ENCODE peak calls at places on chromosomes 4 and X, in six cellular contexts. One of them, this sample, is unnamed.

GRCh38 chr4:39636786-39637185 is 1.9 kb downstream of the SMIM14 start:
- DNase-seq in left ventricle myocardium inferior: no peak
- DNase-seq in dorsolateral prefrontal cortex: no peak
- DNase-seq in AG04450: no peak
- DNase-seq in fibroblast of the aortic adventitia: peak
- DNase-seq in cardiac fibroblast: peak
- DNase-seq in this sample: no peak

GRCh38 chr4:6054162-6054922 is 36.1 kb upstream of the C4orf50 start:
- DNase-seq in fibroblast of the aortic adventitia: no peak
- DNase-seq in left ventricle myocardium inferior: no peak
- DNase-seq in cardiac fibroblast: no peak
- DNase-seq in dorsolateral prefrontal cortex: peak
- DNase-seq in AG04450: no peak
- DNase-seq in this sample: no peak

GRCh38 chrX:5458300-5458699 is 770.4 kb downstream of the NLGN4X start:
- DNase-seq in AG04450: no peak
- DNase-seq in left ventricle myocardium inferior: no peak
- DNase-seq in cardiac fibroblast: no peak
- DNase-seq in fibroblast of the aortic adventitia: no peak
- DNase-seq in dorsolateral prefrontal cortex: no peak
- DNase-seq in this sample: no peak

GRCh38 chr4:41359836-41360213 is 103.1 kb downstream of the UCHL1 start:
- DNase-seq in left ventricle myocardium inferior: no peak
- DNase-seq in cardiac fibroblast: no peak
- DNase-seq in dorsolateral prefrontal cortex: no peak
- DNase-seq in AG04450: no peak
- DNase-seq in fibroblast of the aortic adventitia: no peak
- DNase-seq in this sample: no peak

GRCh38 chrX:38985375-38985774 is 184.1 kb downstream of the MID1IP1 start:
- DNase-seq in cardiac fibroblast: peak
- DNase-seq in fibroblast of the aortic adventitia: peak
- DNase-seq in left ventricle myocardium inferior: no peak
- DNase-seq in dorsolateral prefrontal cortex: no peak
- DNase-seq in AG04450: no peak
- DNase-seq in this sample: no peak

GRCh38 chrX:1462596-1463251 is 10.0 kb upstream of the ASMTL start:
- DNase-seq in fibroblast of the aortic adventitia: peak
- DNase-seq in cardiac fibroblast: peak
- DNase-seq in AG04450: no peak
- DNase-seq in dorsolateral prefrontal cortex: no peak
- DNase-seq in left ventricle myocardium inferior: no peak
- DNase-seq in this sample: no peak

GRCh38 chr4:69089388-69089787 is 6.9 kb upstream of the UGT2B7 start:
- DNase-seq in fibroblast of the aortic adventitia: no peak
- DNase-seq in left ventricle myocardium inferior: no peak
- DNase-seq in dorsolateral prefrontal cortex: no peak
- DNase-seq in AG04450: no peak
- DNase-seq in cardiac fibroblast: no peak
- DNase-seq in this sample: no peak

GRCh38 chrX:39491548-39492297 is 606.0 kb downstream of the BCOR start:
- DNase-seq in fibroblast of the aortic adventitia: no peak
- DNase-seq in dorsolateral prefrontal cortex: no peak
- DNase-seq in cardiac fibroblast: no peak
- DNase-seq in left ventricle myocardium inferior: no peak
- DNase-seq in AG04450: no peak
- DNase-seq in this sample: no peak

GRCh38 chrX:56813318-56813837 is 84.3 kb downstream of the NBDY start:
- DNase-seq in AG04450: no peak
- DNase-seq in cardiac fibroblast: peak
- DNase-seq in fibroblast of the aortic adventitia: peak
- DNase-seq in left ventricle myocardium inferior: no peak
- DNase-seq in dorsolateral prefrontal cortex: no peak
- DNase-seq in this sample: peak

GRCh38 chrX:140274761-140275525 is 229.9 kb downstream of the SOX3 start:
- DNase-seq in left ventricle myocardium inferior: no peak
- DNase-seq in dorsolateral prefrontal cortex: no peak
- DNase-seq in fibroblast of the aortic adventitia: peak
- DNase-seq in cardiac fibroblast: peak
- DNase-seq in AG04450: no peak
- DNase-seq in this sample: peak

GRCh38 chr4:2792711-2793577 is at the start of gene SH3BP2:
- DNase-seq in fibroblast of the aortic adventitia: peak
- DNase-seq in AG04450: no peak
- DNase-seq in dorsolateral prefrontal cortex: peak
- DNase-seq in left ventricle myocardium inferior: peak
- DNase-seq in cardiac fibroblast: peak
- DNase-seq in this sample: no peak

GRCh38 chr4:4502694-4503311 is 39.0 kb downstream of the STX18 start:
- DNase-seq in left ventricle myocardium inferior: no peak
- DNase-seq in fibroblast of the aortic adventitia: no peak
- DNase-seq in cardiac fibroblast: peak
- DNase-seq in AG04450: no peak
- DNase-seq in dorsolateral prefrontal cortex: no peak
- DNase-seq in this sample: no peak

GRCh38 chrX:140918398-140919043 is 83.9 kb upstream of the SPANXB1 start:
- DNase-seq in cardiac fibroblast: peak
- DNase-seq in dorsolateral prefrontal cortex: no peak
- DNase-seq in fibroblast of the aortic adventitia: peak
- DNase-seq in left ventricle myocardium inferior: no peak
- DNase-seq in AG04450: peak
- DNase-seq in this sample: peak

GRCh38 chrX:115898382-115899001 is 272.1 kb upstream of the AGTR2 start:
- DNase-seq in dorsolateral prefrontal cortex: peak
- DNase-seq in cardiac fibroblast: no peak
- DNase-seq in fibroblast of the aortic adventitia: peak
- DNase-seq in left ventricle myocardium inferior: no peak
- DNase-seq in AG04450: no peak
- DNase-seq in this sample: no peak

GRCh38 chr4:186832906-186833305 is 109.2 kb upstream of the FAT1 start:
- DNase-seq in fibroblast of the aortic adventitia: peak
- DNase-seq in dorsolateral prefrontal cortex: no peak
- DNase-seq in cardiac fibroblast: peak
- DNase-seq in AG04450: no peak
- DNase-seq in left ventricle myocardium inferior: no peak
- DNase-seq in this sample: no peak

GRCh38 chr4:123325241-123325681 is 71.3 kb upstream of the SPRY1 start:
- DNase-seq in dorsolateral prefrontal cortex: no peak
- DNase-seq in left ventricle myocardium inferior: no peak
- DNase-seq in cardiac fibroblast: no peak
- DNase-seq in fibroblast of the aortic adventitia: peak
- DNase-seq in AG04450: no peak
- DNase-seq in this sample: no peak
- H3K4me3 ChIP-seq in dorsolateral prefrontal cortex: no peak
- H3K4me3 ChIP-seq in left ventricle myocardium inferior: no peak
- H3K4me3 ChIP-seq in cardiac fibroblast: no peak
- H3K4me3 ChIP-seq in fibroblast of the aortic adventitia: no peak
- H3K4me3 ChIP-seq in AG04450: no peak
- H3K4me3 ChIP-seq in this sample: no peak

DNA sequence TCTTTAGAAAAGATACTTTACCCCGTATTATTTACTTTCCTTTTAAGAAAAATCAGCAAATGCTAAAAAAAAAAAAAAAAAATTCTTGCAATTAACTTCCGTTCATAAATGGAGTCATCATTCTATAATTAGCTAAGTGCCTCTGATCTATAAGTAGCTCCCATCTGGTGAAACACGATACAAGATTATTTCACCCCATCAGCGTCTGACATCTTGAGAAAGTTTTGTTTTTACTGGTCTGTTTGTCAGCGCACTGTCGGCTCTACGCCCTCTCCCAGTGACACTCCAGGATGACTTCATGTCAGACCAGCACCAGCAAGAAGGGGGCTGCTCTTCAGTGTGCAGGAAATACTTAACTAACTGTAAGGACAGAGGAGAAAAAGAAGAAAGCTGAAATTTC is 108.3 kb downstream of the AFAP1 start:
- DNase-seq in cardiac fibroblast: peak
- DNase-seq in dorsolateral prefrontal cortex: no peak
- DNase-seq in left ventricle myocardium inferior: no peak
- DNase-seq in fibroblast of the aortic adventitia: peak
- DNase-seq in AG04450: peak
- DNase-seq in this sample: peak
- H3K4me3 ChIP-seq in cardiac fibroblast: no peak
- H3K4me3 ChIP-seq in dorsolateral prefrontal cortex: no peak
- H3K4me3 ChIP-seq in left ventricle myocardium inferior: peak
- H3K4me3 ChIP-seq in fibroblast of the aortic adventitia: no peak
- H3K4me3 ChIP-seq in AG04450: no peak
- H3K4me3 ChIP-seq in this sample: no peak

GRCh38 chr4:17780461-17781071 is 855 bp downstream of the FAM184B start:
- DNase-seq in cardiac fibroblast: peak
- DNase-seq in fibroblast of the aortic adventitia: peak
- DNase-seq in left ventricle myocardium inferior: no peak
- DNase-seq in dorsolateral prefrontal cortex: no peak
- DNase-seq in AG04450: no peak
- DNase-seq in this sample: no peak
- H3K4me3 ChIP-seq in cardiac fibroblast: peak
- H3K4me3 ChIP-seq in fibroblast of the aortic adventitia: peak
- H3K4me3 ChIP-seq in left ventricle myocardium inferior: peak
- H3K4me3 ChIP-seq in dorsolateral prefrontal cortex: peak
- H3K4me3 ChIP-seq in AG04450: peak
- H3K4me3 ChIP-seq in this sample: peak

GRCh38 chr4:48813984-48814383 is 16.9 kb upstream of the OCIAD1 start:
- DNase-seq in AG04450: no peak
- DNase-seq in left ventricle myocardium inferior: no peak
- DNase-seq in cardiac fibroblast: no peak
- DNase-seq in fibroblast of the aortic adventitia: no peak
- DNase-seq in dorsolateral prefrontal cortex: no peak
- DNase-seq in this sample: no peak

GRCh38 chr4:48812866-48813265 is 18.0 kb upstream of the OCIAD1 start:
- DNase-seq in AG04450: no peak
- DNase-seq in fibroblast of the aortic adventitia: no peak
- DNase-seq in dorsolateral prefrontal cortex: no peak
- DNase-seq in cardiac fibroblast: no peak
- DNase-seq in left ventricle myocardium inferior: no peak
- DNase-seq in this sample: no peak

GRCh38 chr4:48816971-48817370 is 13.9 kb upstream of the OCIAD1 start:
- DNase-seq in AG04450: no peak
- DNase-seq in dorsolateral prefrontal cortex: no peak
- DNase-seq in fibroblast of the aortic adventitia: no peak
- DNase-seq in left ventricle myocardium inferior: no peak
- DNase-seq in cardiac fibroblast: no peak
- DNase-seq in this sample: no peak

DNA sequence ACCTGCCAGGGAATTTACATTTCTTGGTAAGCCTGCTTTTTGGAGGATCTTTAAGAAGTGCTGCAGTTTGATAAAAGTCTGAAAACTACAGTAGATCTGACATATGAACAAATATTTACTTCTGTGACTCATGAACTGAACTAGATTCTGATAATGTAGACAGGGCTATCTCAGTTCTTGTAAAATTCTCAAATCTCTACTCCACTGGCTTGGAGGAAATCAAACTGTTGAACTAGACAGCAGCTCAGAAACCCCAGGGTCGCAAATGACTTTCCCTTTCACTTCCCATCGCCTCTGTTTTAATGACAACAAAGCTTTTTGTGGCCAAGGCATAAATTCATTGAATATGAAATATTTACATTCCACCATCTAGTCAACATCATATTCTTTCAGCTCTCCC is 15.4 kb upstream of the OCIAD1 start:
- DNase-seq in cardiac fibroblast: no peak
- DNase-seq in AG04450: no peak
- DNase-seq in left ventricle myocardium inferior: no peak
- DNase-seq in dorsolateral prefrontal cortex: no peak
- DNase-seq in fibroblast of the aortic adventitia: no peak
- DNase-seq in this sample: no peak
- H3K4me3 ChIP-seq in cardiac fibroblast: no peak
- H3K4me3 ChIP-seq in AG04450: no peak
- H3K4me3 ChIP-seq in left ventricle myocardium inferior: no peak
- H3K4me3 ChIP-seq in dorsolateral prefrontal cortex: no peak
- H3K4me3 ChIP-seq in fibroblast of the aortic adventitia: no peak
- H3K4me3 ChIP-seq in this sample: no peak

DNA sequence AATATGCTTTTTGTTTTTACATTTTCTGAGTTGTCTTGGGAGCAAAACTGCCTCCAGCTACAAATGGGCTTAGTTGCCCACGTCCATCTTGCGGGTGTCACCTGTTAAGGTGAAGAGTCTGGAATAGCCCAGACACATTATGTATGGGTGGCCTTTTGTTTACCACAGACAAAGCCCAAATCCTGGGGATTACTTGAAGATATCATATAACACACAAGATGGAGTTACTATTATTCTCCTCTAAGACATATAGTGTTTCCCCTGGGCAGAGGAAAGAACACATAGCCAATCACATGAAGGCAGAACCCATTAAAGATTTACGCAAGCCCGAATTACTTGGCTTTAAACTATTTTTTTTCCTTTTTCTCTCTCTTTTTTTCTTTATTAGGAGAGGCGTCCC is 625.6 kb upstream of the FAM241A start:
- DNase-seq in AG04450: no peak
- DNase-seq in cardiac fibroblast: no peak
- DNase-seq in dorsolateral prefrontal cortex: no peak
- DNase-seq in left ventricle myocardium inferior: no peak
- DNase-seq in fibroblast of the aortic adventitia: no peak
- DNase-seq in this sample: no peak
- H3K4me3 ChIP-seq in AG04450: no peak
- H3K4me3 ChIP-seq in cardiac fibroblast: no peak
- H3K4me3 ChIP-seq in dorsolateral prefrontal cortex: no peak
- H3K4me3 ChIP-seq in left ventricle myocardium inferior: no peak
- H3K4me3 ChIP-seq in fibroblast of the aortic adventitia: no peak
- H3K4me3 ChIP-seq in this sample: no peak

GRCh38 chr4:105710678-105711077 is 2.1 kb downstream of the GSTCD start:
- DNase-seq in cardiac fibroblast: no peak
- DNase-seq in fibroblast of the aortic adventitia: peak
- DNase-seq in dorsolateral prefrontal cortex: no peak
- DNase-seq in left ventricle myocardium inferior: no peak
- DNase-seq in AG04450: no peak
- DNase-seq in this sample: no peak
- H3K4me3 ChIP-seq in cardiac fibroblast: no peak
- H3K4me3 ChIP-seq in fibroblast of the aortic adventitia: peak
- H3K4me3 ChIP-seq in dorsolateral prefrontal cortex: no peak
- H3K4me3 ChIP-seq in left ventricle myocardium inferior: no peak
- H3K4me3 ChIP-seq in AG04450: no peak
- H3K4me3 ChIP-seq in this sample: no peak

GRCh38 chr4:121379276-121379675 is 1.5 kb downstream of the QRFPR start:
- DNase-seq in AG04450: no peak
- DNase-seq in cardiac fibroblast: no peak
- DNase-seq in left ventricle myocardium inferior: no peak
- DNase-seq in fibroblast of the aortic adventitia: no peak
- DNase-seq in dorsolateral prefrontal cortex: no peak
- DNase-seq in this sample: no peak

GRCh38 chr4:121381148-121381462 is 287 bp upstream of the QRFPR start:
- DNase-seq in dorsolateral prefrontal cortex: no peak
- DNase-seq in cardiac fibroblast: no peak
- DNase-seq in fibroblast of the aortic adventitia: no peak
- DNase-seq in left ventricle myocardium inferior: no peak
- DNase-seq in AG04450: no peak
- DNase-seq in this sample: no peak

GRCh38 chr4:121377065-121377464 is 3.8 kb downstream of the QRFPR start:
- DNase-seq in cardiac fibroblast: no peak
- DNase-seq in left ventricle myocardium inferior: no peak
- DNase-seq in fibroblast of the aortic adventitia: no peak
- DNase-seq in AG04450: no peak
- DNase-seq in dorsolateral prefrontal cortex: no peak
- DNase-seq in this sample: no peak

GRCh38 chr4:121376541-121376940 is 4.3 kb downstream of the QRFPR start:
- DNase-seq in AG04450: no peak
- DNase-seq in fibroblast of the aortic adventitia: no peak
- DNase-seq in left ventricle myocardium inferior: no peak
- DNase-seq in cardiac fibroblast: no peak
- DNase-seq in dorsolateral prefrontal cortex: no peak
- DNase-seq in this sample: no peak

GRCh38 chr4:121380448-121381147 is at the start of gene QRFPR:
- DNase-seq in AG04450: no peak
- DNase-seq in cardiac fibroblast: no peak
- DNase-seq in left ventricle myocardium inferior: peak
- DNase-seq in dorsolateral prefrontal cortex: no peak
- DNase-seq in fibroblast of the aortic adventitia: no peak
- DNase-seq in this sample: no peak
- H3K4me3 ChIP-seq in AG04450: peak
- H3K4me3 ChIP-seq in cardiac fibroblast: peak
- H3K4me3 ChIP-seq in left ventricle myocardium inferior: peak
- H3K4me3 ChIP-seq in dorsolateral prefrontal cortex: peak
- H3K4me3 ChIP-seq in fibroblast of the aortic adventitia: peak
- H3K4me3 ChIP-seq in this sample: peak

GRCh38 chr4:81807927-81808672 is 336.4 kb upstream of the RASGEF1B start:
- DNase-seq in fibroblast of the aortic adventitia: peak
- DNase-seq in dorsolateral prefrontal cortex: no peak
- DNase-seq in cardiac fibroblast: peak
- DNase-seq in left ventricle myocardium inferior: no peak
- DNase-seq in AG04450: no peak
- DNase-seq in this sample: no peak
- H3K4me3 ChIP-seq in fibroblast of the aortic adventitia: no peak
- H3K4me3 ChIP-seq in dorsolateral prefrontal cortex: no peak
- H3K4me3 ChIP-seq in cardiac fibroblast: no peak
- H3K4me3 ChIP-seq in left ventricle myocardium inferior: no peak
- H3K4me3 ChIP-seq in AG04450: no peak
- H3K4me3 ChIP-seq in this sample: no peak